ENCODE peak calls at places on chromosomes 11 and 22, in four cellular contexts. V, X, A and H are unnamed samples.

GRCh38 chr11:72629266-72629665 is 45.0 kb downstream of the PDE2A start:
- DNase-seq in V (no peak), X (no peak), A (no peak), H (no peak)

GRCh38 chr11:3218483-3219280 is at the start of gene MRGPRG:
- DNase-seq in V (no peak), X (no peak), A (no peak), H (no peak)

GRCh38 chr11:95516786-95517185 is 272.8 kb downstream of the FAM76B start:
- DNase-seq in V (peak; percentile 13), X (no peak), A (no peak), H (peak; percentile 95)

GRCh38 chr11:111410951-111411350 is 31.9 kb upstream of the POU2AF1 start:
- DNase-seq in V (no peak), X (no peak), A (no peak), H (no peak)

GRCh38 chr22:42684462-42685195 is 35.4 kb upstream of the CYB5R3 start:
- DNase-seq in V (no peak), X (peak; percentile 71), A (no peak), H (no peak)

GRCh38 chr11:128831781-128832497 is 35.2 kb downstream of the KCNJ1 start:
- DNase-seq in V (no peak), X (no peak), A (no peak), H (no peak)

GRCh38 chr11:79425463-79425862 is 15.4 kb downstream of the TENM4 start:
- DNase-seq in V (no peak), X (no peak), A (no peak), H (no peak)

GRCh38 chr11:28757725-28758515 is 649.7 kb downstream of the METTL15 start:
- DNase-seq in V (peak; percentile 95), X (no peak), A (no peak), H (no peak)

GRCh38 chr11:353315-353857 is 15.9 kb upstream of the B4GALNT4 start:
- DNase-seq in V (peak; percentile 13), X (peak; percentile 87), A (peak; percentile 87), H (no peak)

GRCh38 chr11:44529895-44530412 is 35.5 kb upstream of the CD82 start:
- DNase-seq in V (no peak), X (no peak), A (no peak), H (no peak)

GRCh38 chr11:44530413-44531115 is 34.9 kb upstream of the CD82 start:
- DNase-seq in V (peak; percentile 47), X (no peak), A (no peak), H (no peak)

GRCh38 chr11:44528103-44528502 is 37.4 kb upstream of the CD82 start:
- DNase-seq in V (no peak), X (no peak), A (no peak), H (no peak)

GRCh38 chr11:44527476-44527875 is 38.0 kb upstream of the CD82 start:
- DNase-seq in V (no peak), X (no peak), A (no peak), H (no peak)

GRCh38 chr11:44528581-44528980 is 36.9 kb upstream of the CD82 start:
- DNase-seq in V (no peak), X (no peak), A (no peak), H (no peak)
- H3K4me1 ChIP-seq in V (no peaks in the 10 kb centered on the region), X (no peaks in the 10 kb centered on the region), A (no peaks in the 10 kb centered on the region), H (no peaks in the 10 kb centered on the region)

GRCh38 chr22:39558950-39559349 is 11.6 kb upstream of the CACNA1I start:
- DNase-seq in V (no peak), X (no peak), A (no peak), H (no peak)

GRCh38 chr22:39560127-39560526 is 10.4 kb upstream of the CACNA1I start:
- DNase-seq in V (no peak), X (no peak), A (no peak), H (no peak)

GRCh38 chr22:39558254-39558727 is 12.3 kb upstream of the CACNA1I start:
- DNase-seq in V (no peak), X (no peak), A (no peak), H (no peak)

GRCh38 chr22:39556970-39557811 is 13.4 kb upstream of the CACNA1I start:
- DNase-seq in V (no peak), X (no peak), A (no peak), H (no peak)

DNA sequence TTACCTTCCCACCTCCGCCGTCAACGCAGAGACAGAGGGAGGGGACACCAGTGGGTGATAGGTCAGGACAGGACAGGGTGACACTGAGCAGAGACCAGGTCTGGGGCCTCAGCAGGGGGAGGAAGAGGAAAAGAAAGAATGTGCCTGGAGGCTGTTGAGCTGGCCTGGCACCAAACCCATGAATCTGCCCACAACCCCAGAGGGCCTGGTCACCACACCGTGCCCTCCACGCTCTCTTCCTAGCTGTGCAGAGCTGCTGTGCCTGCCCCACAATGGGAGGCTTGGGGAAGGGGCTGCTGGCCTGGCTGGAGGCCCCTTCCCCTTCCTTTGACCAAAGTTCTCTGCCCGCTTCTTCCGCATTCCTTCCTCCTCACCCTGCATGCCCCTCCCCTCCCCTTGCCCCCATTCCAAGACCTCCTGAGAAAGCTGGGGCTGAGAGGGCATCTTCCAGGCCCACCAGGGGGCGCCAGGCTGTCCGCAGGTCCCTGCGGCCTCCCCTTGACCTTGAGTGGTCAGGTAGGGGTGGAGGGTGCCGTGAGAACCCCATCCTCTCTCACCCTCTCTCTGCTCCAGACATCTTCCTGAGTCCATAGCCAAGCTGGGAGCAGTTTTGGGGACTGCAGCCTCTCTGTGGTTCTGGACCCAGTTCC is 11.0 kb upstream of the CACNA1I start:
- DNase-seq in V (peak; percentile 50), X (no peak), A (no peak), H (no peak)
- TF ChIP-seq CTCF in V (peak; percentile 62), X (peak; percentile 13), A (peak; percentile 10), H (peak; percentile 52)

GRCh38 chr11:36628141-36628540 is 30.1 kb upstream of the RAG2 start:
- DNase-seq in V (no peak), X (no peak), A (no peak), H (no peak)
- H3K4me1 ChIP-seq in V (no peaks in the 10 kb centered on the region), X (no peaks in the 10 kb centered on the region), A (peaks cover 4% of the 10 kb centered on the region), H (no peaks in the 10 kb centered on the region)

GRCh38 chr11:61828629-61829407 is 718 bp downstream of the FADS2 start:
- DNase-seq in V (peak; percentile 33), X (no peak), A (peak; percentile 45), H (no peak)
- TF ChIP-seq CTCF in V (peak; percentile 47), X (peak; percentile 36), A (peak; percentile 15), H (peak; percentile 62)

GRCh38 chr11:68837583-68838571 is 3.8 kb downstream of the CPT1A start:
- DNase-seq in V (no peak), X (no peak), A (no peak), H (no peak)

GRCh38 chr11:68840661-68841653 is 759 bp downstream of the CPT1A start:
- DNase-seq in V (peak; percentile 59), X (no peak), A (peak; percentile 76), H (peak; percentile 13)

GRCh38 chr11:68839953-68840641 is 1.6 kb downstream of the CPT1A start:
- DNase-seq in V (peak; percentile 53), X (no peak), A (no peak), H (peak; percentile 33)

GRCh38 chr11:68838572-68838964 is 3.1 kb downstream of the CPT1A start:
- DNase-seq in V (no peak), X (no peak), A (no peak), H (no peak)

GRCh38 chr11:68839054-68839865 is 2.5 kb downstream of the CPT1A start:
- DNase-seq in V (peak; percentile 96), X (peak; percentile 91), A (peak; percentile 97), H (peak; percentile 71)
- H3K4me1 ChIP-seq in V (peaks cover 36% of the 10 kb centered on the region), X (peaks cover 41% of the 10 kb centered on the region), A (peaks cover 31% of the 10 kb centered on the region), H (peaks cover 7% of the 10 kb centered on the region)